ENCODE peak calls at places on chromosomes 7 and 10, in six cellular contexts. One of them, this sample, is unnamed.

GRCh38 chr7:100968650-100969049 is 715 bp upstream of the MUC12 start:
- DNase-seq in adrenal gland: no peak
- DNase-seq in H54: no peak
- DNase-seq in GM12892: no peak
- DNase-seq in HepG2: no peak
- DNase-seq in prostate gland: no peak
- DNase-seq in this sample: no peak

GRCh38 chr10:68296833-68297232 is 35.0 kb upstream of the HNRNPH3 start:
- DNase-seq in adrenal gland: no peak
- DNase-seq in H54: no peak
- DNase-seq in GM12892: no peak
- DNase-seq in HepG2: no peak
- DNase-seq in prostate gland: no peak
- DNase-seq in this sample: no peak

GRCh38 chr7:147639037-147639436 is 951.5 kb upstream of the C7orf33 start:
- DNase-seq in adrenal gland: no peak
- DNase-seq in H54: no peak
- DNase-seq in GM12892: no peak
- DNase-seq in HepG2: no peak
- DNase-seq in prostate gland: no peak
- DNase-seq in this sample: no peak

GRCh38 chr10:10699427-10699826 is 318.2 kb upstream of the CELF2 start:
- DNase-seq in adrenal gland: no peak
- DNase-seq in H54: no peak
- DNase-seq in GM12892: no peak
- DNase-seq in HepG2: no peak
- DNase-seq in prostate gland: no peak
- DNase-seq in this sample: no peak

GRCh38 chr10:4765428-4765827 is 60.6 kb upstream of the AKR1E2 start:
- DNase-seq in adrenal gland: no peak
- DNase-seq in H54: no peak
- DNase-seq in GM12892: no peak
- DNase-seq in HepG2: no peak
- DNase-seq in prostate gland: no peak
- DNase-seq in this sample: no peak

GRCh38 chr7:96497567-96497966 is 175.7 kb upstream of the SLC25A13 start:
- DNase-seq in adrenal gland: no peak
- DNase-seq in H54: no peak
- DNase-seq in GM12892: no peak
- DNase-seq in HepG2: no peak
- DNase-seq in prostate gland: no peak
- DNase-seq in this sample: no peak

GRCh38 chr7:93921190-93921585 is 347 bp upstream of the GNG11 start:
- DNase-seq in adrenal gland: no peak
- DNase-seq in H54: no peak
- DNase-seq in GM12892: no peak
- DNase-seq in HepG2: no peak
- DNase-seq in prostate gland: no peak
- DNase-seq in this sample: no peak

GRCh38 chr7:100867796-100868485 is 754 bp downstream of the TRIP6 start:
- DNase-seq in adrenal gland: no peak
- DNase-seq in H54: no peak
- DNase-seq in GM12892: no peak
- DNase-seq in HepG2: no peak
- DNase-seq in prostate gland: no peak
- DNase-seq in this sample: no peak

GRCh38 chr10:127398140-127398966 is 150.8 kb upstream of the NPS start:
- DNase-seq in adrenal gland: no peak
- DNase-seq in H54: no peak
- DNase-seq in GM12892: no peak
- DNase-seq in HepG2: no peak
- DNase-seq in prostate gland: no peak
- DNase-seq in this sample: no peak

GRCh38 chr10:84613336-84614021 is 285.1 kb downstream of the CCSER2 start:
- DNase-seq in adrenal gland: peak; percentile 16
- DNase-seq in H54: peak; percentile 54
- DNase-seq in GM12892: no peak
- DNase-seq in HepG2: peak; percentile 77
- DNase-seq in prostate gland: peak; percentile 53
- DNase-seq in this sample: peak; percentile 6

GRCh38 chr7:7969306-7970112 is 913 bp downstream of the GLCCI1 start:
- DNase-seq in adrenal gland: peak; percentile 33
- DNase-seq in H54: peak; percentile 60
- DNase-seq in GM12892: peak; percentile 16
- DNase-seq in HepG2: no peak
- DNase-seq in prostate gland: peak; percentile 23
- DNase-seq in this sample: peak; percentile 79

GRCh38 chr7:7967909-7968543 is 570 bp upstream of the GLCCI1 start:
- DNase-seq in adrenal gland: no peak
- DNase-seq in H54: no peak
- DNase-seq in GM12892: no peak
- DNase-seq in HepG2: no peak
- DNase-seq in prostate gland: no peak
- DNase-seq in this sample: peak; percentile 57

GRCh38 chr7:7970620-7971307 is 2.2 kb downstream of the GLCCI1 start:
- DNase-seq in adrenal gland: no peak
- DNase-seq in H54: peak; percentile 52
- DNase-seq in GM12892: no peak
- DNase-seq in HepG2: no peak
- DNase-seq in prostate gland: no peak
- DNase-seq in this sample: peak; percentile 41

GRCh38 chr7:7970113-7970619 is 1.6 kb downstream of the GLCCI1 start:
- DNase-seq in adrenal gland: no peak
- DNase-seq in H54: no peak
- DNase-seq in GM12892: no peak
- DNase-seq in HepG2: no peak
- DNase-seq in prostate gland: no peak
- DNase-seq in this sample: no peak

DNA sequence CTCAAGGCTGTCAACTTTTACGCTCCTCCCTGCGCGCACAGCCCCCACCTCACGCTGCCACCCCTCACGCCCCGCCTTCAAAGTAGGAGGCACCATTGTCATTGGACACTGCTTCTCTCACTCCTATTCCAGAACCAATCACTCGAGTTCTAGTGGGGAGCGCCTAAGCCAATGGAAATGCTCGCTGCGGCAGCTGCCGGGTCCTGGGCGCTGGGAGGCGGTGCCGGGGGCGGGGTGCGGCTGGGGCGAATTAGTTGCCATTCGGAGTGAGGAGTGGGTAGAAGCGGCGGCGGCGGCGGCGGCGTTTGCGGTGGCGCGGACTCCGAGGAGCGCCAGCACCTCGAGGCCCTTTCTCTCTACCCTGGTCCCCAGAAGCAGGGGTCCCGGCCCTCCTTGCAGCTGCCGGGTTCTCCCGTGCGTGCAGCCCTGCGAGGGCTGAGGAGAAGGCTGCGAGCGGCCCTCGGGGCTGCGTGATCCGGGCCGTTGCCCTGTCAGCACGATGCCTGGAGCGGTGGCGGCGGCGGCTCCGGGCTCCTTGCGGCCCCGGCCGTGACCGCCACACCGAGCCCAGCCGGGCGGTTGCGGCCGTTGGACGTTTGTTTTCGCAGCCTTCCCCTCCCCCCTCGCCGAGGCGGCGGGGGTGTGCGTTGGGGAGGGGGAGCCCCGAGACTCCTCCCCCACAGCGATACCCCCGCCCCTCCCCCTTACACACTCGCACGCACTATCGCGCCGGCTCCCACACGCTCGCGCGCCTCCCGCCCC is at the start of gene GLCCI1:
- DNase-seq in adrenal gland: peak; percentile 97
- DNase-seq in H54: peak; percentile 99
- DNase-seq in GM12892: peak; percentile 71
- DNase-seq in HepG2: peak; percentile 95
- DNase-seq in prostate gland: peak; percentile 98
- DNase-seq in this sample: peak; percentile 98
- TF ChIP-seq POLR2A in adrenal gland: peak; percentile 71
- TF ChIP-seq POLR2A in H54: peak; percentile 89
- TF ChIP-seq POLR2A in GM12892: peak; percentile 48
- TF ChIP-seq POLR2A in HepG2: peak; percentile 63
- TF ChIP-seq POLR2A in prostate gland: peak; percentile 92
- TF ChIP-seq POLR2A in this sample: peak; percentile 84

GRCh38 chr7:150381096-150381495 is 2.0 kb downstream of the ZNF775 start:
- DNase-seq in adrenal gland: no peak
- DNase-seq in H54: no peak
- DNase-seq in GM12892: no peak
- DNase-seq in HepG2: no peak
- DNase-seq in prostate gland: peak; percentile 33
- DNase-seq in this sample: no peak

GRCh38 chr7:150381785-150382122 is 2.6 kb downstream of the ZNF775 start:
- DNase-seq in adrenal gland: no peak
- DNase-seq in H54: no peak
- DNase-seq in GM12892: no peak
- DNase-seq in HepG2: no peak
- DNase-seq in prostate gland: no peak
- DNase-seq in this sample: no peak

GRCh38 chr7:150378853-150379589 is at the start of gene ZNF775:
- DNase-seq in adrenal gland: peak; percentile 97
- DNase-seq in H54: peak; percentile 99
- DNase-seq in GM12892: peak; percentile 99
- DNase-seq in HepG2: peak; percentile 90
- DNase-seq in prostate gland: peak; percentile 98
- DNase-seq in this sample: peak; percentile 92

GRCh38 chr7:150379590-150380379 is 655 bp downstream of the ZNF775 start:
- DNase-seq in adrenal gland: no peak
- DNase-seq in H54: peak; percentile 48
- DNase-seq in GM12892: no peak
- DNase-seq in HepG2: no peak
- DNase-seq in prostate gland: no peak
- DNase-seq in this sample: peak; percentile 48

GRCh38 chr7:150380463-150380862 is 1.3 kb downstream of the ZNF775 start:
- DNase-seq in adrenal gland: no peak
- DNase-seq in H54: no peak
- DNase-seq in GM12892: no peak
- DNase-seq in HepG2: no peak
- DNase-seq in prostate gland: no peak
- DNase-seq in this sample: no peak
- TF ChIP-seq POLR2A in adrenal gland: no peak
- TF ChIP-seq POLR2A in H54: no peak
- TF ChIP-seq POLR2A in GM12892: peak; percentile 3
- TF ChIP-seq POLR2A in HepG2: no peak
- TF ChIP-seq POLR2A in prostate gland: no peak
- TF ChIP-seq POLR2A in this sample: no peak

GRCh38 chr10:95332666-95333249 is 42.0 kb upstream of the PDLIM1 start:
- DNase-seq in adrenal gland: no peak
- DNase-seq in H54: no peak
- DNase-seq in GM12892: no peak
- DNase-seq in HepG2: no peak
- DNase-seq in prostate gland: no peak
- DNase-seq in this sample: no peak

GRCh38 chr10:95335933-95336699 is 45.3 kb upstream of the PDLIM1 start:
- DNase-seq in adrenal gland: no peak
- DNase-seq in H54: no peak
- DNase-seq in GM12892: no peak
- DNase-seq in HepG2: peak; percentile 89
- DNase-seq in prostate gland: no peak
- DNase-seq in this sample: no peak

GRCh38 chr10:95334793-95335120 is 44.0 kb upstream of the PDLIM1 start:
- DNase-seq in adrenal gland: no peak
- DNase-seq in H54: peak; percentile 25
- DNase-seq in GM12892: no peak
- DNase-seq in HepG2: no peak
- DNase-seq in prostate gland: no peak
- DNase-seq in this sample: no peak

GRCh38 chr10:95336702-95337101 is 45.9 kb upstream of the PDLIM1 start:
- DNase-seq in adrenal gland: no peak
- DNase-seq in H54: no peak
- DNase-seq in GM12892: no peak
- DNase-seq in HepG2: no peak
- DNase-seq in prostate gland: no peak
- DNase-seq in this sample: no peak

DNA sequence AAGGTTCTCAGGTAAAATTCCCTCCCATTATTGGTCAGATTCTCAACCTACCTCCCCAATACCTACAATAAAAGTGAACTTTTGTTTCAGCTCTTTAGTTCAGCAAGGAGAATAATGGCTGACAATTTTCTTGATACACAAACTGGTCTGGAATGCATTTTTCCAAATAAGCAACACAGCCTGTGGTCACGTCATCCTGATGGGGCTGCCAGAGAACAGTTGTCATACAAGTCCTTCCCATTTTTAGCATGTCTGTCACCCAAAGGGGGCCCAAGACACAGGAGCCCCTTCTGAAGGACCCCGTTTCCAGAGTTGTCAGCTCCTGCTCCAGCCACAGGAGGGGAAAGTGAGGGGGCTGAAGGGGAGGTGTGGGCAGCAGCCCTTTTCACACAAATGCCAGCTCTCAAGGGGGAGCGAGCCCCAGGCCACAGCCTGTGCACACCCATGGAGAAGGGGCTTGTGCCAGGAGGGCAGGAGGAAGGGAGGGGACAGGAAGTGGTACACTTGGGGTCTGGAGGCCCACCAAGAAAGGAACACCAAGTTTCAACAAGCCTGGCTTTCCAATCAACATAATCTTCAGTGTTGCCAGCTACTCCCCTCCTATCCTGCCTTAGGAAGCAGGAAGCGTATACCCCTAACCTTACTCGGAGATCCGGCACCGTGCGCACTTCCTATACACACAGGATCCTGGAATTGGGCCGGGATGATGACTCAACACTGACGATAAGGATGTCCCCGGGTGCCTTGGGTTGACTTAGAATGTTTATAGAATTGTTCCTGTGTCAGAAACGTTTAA is 43.4 kb upstream of the PDLIM1 start:
- DNase-seq in adrenal gland: no peak
- DNase-seq in H54: peak; percentile 79
- DNase-seq in GM12892: no peak
- DNase-seq in HepG2: no peak
- DNase-seq in prostate gland: peak; percentile 28
- DNase-seq in this sample: no peak
- TF ChIP-seq POLR2A in adrenal gland: no peak
- TF ChIP-seq POLR2A in H54: peak; percentile 12
- TF ChIP-seq POLR2A in GM12892: no peak
- TF ChIP-seq POLR2A in HepG2: no peak
- TF ChIP-seq POLR2A in prostate gland: no peak
- TF ChIP-seq POLR2A in this sample: no peak

GRCh38 chr7:148883233-148884048 is 650 bp downstream of the EZH2 start:
- DNase-seq in adrenal gland: peak; percentile 51
- DNase-seq in H54: no peak
- DNase-seq in GM12892: peak; percentile 32
- DNase-seq in HepG2: no peak
- DNase-seq in prostate gland: peak; percentile 21
- DNase-seq in this sample: peak; percentile 61

GRCh38 chr7:148882668-148883232 is 1.3 kb downstream of the EZH2 start:
- DNase-seq in adrenal gland: no peak
- DNase-seq in H54: no peak
- DNase-seq in GM12892: no peak
- DNase-seq in HepG2: no peak
- DNase-seq in prostate gland: no peak
- DNase-seq in this sample: peak; percentile 61

GRCh38 chr7:148882192-148882591 is 1.9 kb downstream of the EZH2 start:
- DNase-seq in adrenal gland: no peak
- DNase-seq in H54: no peak
- DNase-seq in GM12892: no peak
- DNase-seq in HepG2: no peak
- DNase-seq in prostate gland: no peak
- DNase-seq in this sample: no peak

GRCh38 chr7:148884299-148885022 is 370 bp upstream of the EZH2 start:
- DNase-seq in adrenal gland: peak; percentile 95
- DNase-seq in H54: peak; percentile 89
- DNase-seq in GM12892: peak; percentile 91
- DNase-seq in HepG2: peak; percentile 80
- DNase-seq in prostate gland: peak; percentile 92
- DNase-seq in this sample: peak; percentile 95

GRCh38 chr7:148884049-148884298 is at the start of gene EZH2:
- DNase-seq in adrenal gland: no peak
- DNase-seq in H54: no peak
- DNase-seq in GM12892: no peak
- DNase-seq in HepG2: no peak
- DNase-seq in prostate gland: no peak
- DNase-seq in this sample: no peak
- TF ChIP-seq POLR2A in adrenal gland: no peak
- TF ChIP-seq POLR2A in H54: peak; percentile 81
- TF ChIP-seq POLR2A in GM12892: peak; percentile 82
- TF ChIP-seq POLR2A in HepG2: peak; percentile 78
- TF ChIP-seq POLR2A in prostate gland: no peak
- TF ChIP-seq POLR2A in this sample: no peak